ENCODE peak calls at places on chromosomes 7 and 10, in four cellular contexts. S is stimulated activated CD4-positive, alpha-beta T cell treated with anti-CD3 and anti-CD28 coated beads, Interleukin-1b, Interleukin-23, amount 100 ng/mL, for 24 hours; O is stomach; H is NT2/D1. R is an unnamed sample.
A peak's percentile ranks its signal among the peaks of the same experiment; 100 is the strongest.

GRCh38 chr7:104074529-104074928 is 85.1 kb upstream of the RELN start:
- DNase-seq in H (no peak), O (no peak), S (no peak), R (no peak)

GRCh38 chr7:97215556-97215955 is 98.1 kb downstream of the SDHAF3 start:
- DNase-seq in O (no peak), S (no peak), H (peak; percentile 23), R (peak; percentile 52)

GRCh38 chr7:139936760-139937310 is 107.8 kb downstream of the TBXAS1 start:
- DNase-seq in O (no peak), S (no peak), H (no peak), R (no peak)

GRCh38 chr7:18831943-18832342 is 285.5 kb downstream of the TWIST1 start:
- DNase-seq in S (no peak), O (no peak), H (no peak), R (no peak)

GRCh38 chr10:32140403-32140802 is 84.2 kb upstream of the KIF5B start:
- DNase-seq in H (no peak), O (no peak), S (no peak), R (no peak)

GRCh38 chr10:120521880-120522279 is 64.9 kb downstream of the PLPP4 start:
- DNase-seq in O (no peak), S (no peak), H (no peak), R (no peak)

GRCh38 chr7:84092207-84092606 is 102.4 kb downstream of the SEMA3A start:
- DNase-seq in O (no peak), H (no peak), S (no peak), R (no peak)

GRCh38 chr7:81383848-81384247 is 386.0 kb downstream of the HGF start:
- DNase-seq in H (no peak), S (no peak), O (no peak), R (no peak)

GRCh38 chr7:27764109-27764508 is 24.1 kb downstream of the TAX1BP1 start:
- DNase-seq in H (no peak), S (no peak), O (no peak), R (no peak)

GRCh38 chr7:131480384-131481315 is 75.8 kb downstream of the PODXL start:
- DNase-seq in O (no peak), S (no peak), H (no peak), R (no peak)

GRCh38 chr7:21763818-21764217 is 181.9 kb downstream of the CDCA7L start:
- DNase-seq in H (no peak), S (no peak), O (no peak), R (no peak)

GRCh38 chr7:24199978-24200377 is 84.0 kb upstream of the NPY start:
- DNase-seq in O (no peak), S (no peak), H (no peak), R (no peak)

GRCh38 chr10:68796609-68797008 is 30.7 kb upstream of the STOX1 start:
- DNase-seq in S (no peak), H (no peak), O (no peak), R (no peak)

GRCh38 chr7:122844191-122844988 is 41.9 kb downstream of the CADPS2 start:
- DNase-seq in H (no peak), O (no peak), S (no peak), R (no peak)

GRCh38 chr7:45185028-45185863 is 27.7 kb downstream of the RAMP3 start:
- DNase-seq in H (no peak), S (no peak), O (peak; percentile 13), R (no peak)

GRCh38 chr10:120328647-120329046 is 128.4 kb upstream of the PLPP4 start:
- DNase-seq in S (no peak), O (no peak), H (no peak), R (no peak)

GRCh38 chr10:101843032-101843991 is at the start of gene KCNIP2:
- DNase-seq in H (peak; percentile 47), S (no peak), O (no peak), R (no peak)

GRCh38 chr10:2968401-2968800 is 98.9 kb upstream of the PFKP start:
- DNase-seq in H (no peak), O (no peak), S (no peak), R (no peak)

GRCh38 chr10:113122947-113123346 is 172.9 kb downstream of the TCF7L2 start:
- DNase-seq in O (no peak), H (no peak), S (no peak), R (no peak)

GRCh38 chr10:119203006-119203405 is 4.4 kb upstream of the GRK5 start:
- DNase-seq in O (no peak), S (no peak), H (no peak), R (no peak)

GRCh38 chr7:90613088-90613498 is 17.0 kb downstream of the CDK14 start:
- DNase-seq in S (no peak), O (no peak), H (no peak), R (no peak)

GRCh38 chr7:17144313-17144712 is 154.1 kb upstream of the AHR start:
- DNase-seq in H (no peak), S (peak; percentile 28), O (no peak), R (no peak)

GRCh38 chr10:61900829-61901783 is at the start of gene ARID5B:
- DNase-seq in H (no peak), O (peak; percentile 68), S (no peak), R (peak; percentile 78)

R was measured in HAP-1.